ENCODE peak calls at places on chromosome 9, in ten cellular contexts. Z is left ventricle myocardium inferior; O is right lobe of liver; U is effector memory CD4-positive, alpha-beta T cell; B is thoracic aorta; T is IMR-90; P is Peyer's patch; D is GM23338; X is SK-N-SH; G is NT2/D1. F is an unnamed sample. For H3K36me3 and H3K4me1, the result is how much of the 10 kb centered on the place peaks cover.

GRCh38 chr9:99056876-99057664 is 47.8 kb upstream of the TGFBR1 start:
- DNase-seq in B (no peak), P (no peak), G (no peak), T (peak), U (no peak), D (no peak), X (no peak), Z (no peak), O (no peak), F (no peak)

GRCh38 chr9:114694146-114694545 is 12.2 kb upstream of the TEX48 start:
- DNase-seq in T (peak), D (no peak), B (no peak), G (no peak), X (no peak), Z (no peak), O (no peak), U (no peak), P (no peak), F (no peak)

GRCh38 chr9:107504585-107505455 is 15.3 kb upstream of the KLF4 start:
- DNase-seq in X (no peak), U (no peak), B (no peak), D (no peak), P (peak), Z (no peak), T (peak), O (peak), G (no peak), F (no peak)

GRCh38 chr9:80964374-80964773 is 725.0 kb downstream of the TLE1 start:
- DNase-seq in B (no peak), X (no peak), G (no peak), T (no peak), O (no peak), D (no peak), P (no peak), Z (no peak), U (no peak), F (no peak)

GRCh38 chr9:3751125-3751758 is 225.4 kb upstream of the RFX3 start:
- DNase-seq in O (no peak), G (no peak), B (no peak), X (no peak), Z (no peak), T (peak), D (peak), P (no peak), U (no peak), F (no peak)

GRCh38 chr9:88803551-88804288 is 187.5 kb upstream of the S1PR3 start:
- DNase-seq in T (peak), D (no peak), P (no peak), X (peak), B (no peak), G (no peak), O (no peak), Z (no peak), U (no peak), F (no peak)

GRCh38 chr9:101246691-101247090 is 138.1 kb downstream of the BAAT start:
- DNase-seq in B (no peak), O (no peak), Z (no peak), G (no peak), D (no peak), T (no peak), U (no peak), P (no peak), X (no peak), F (no peak)

GRCh38 chr9:105269593-105269992 is 25.1 kb downstream of the SLC44A1 start:
- DNase-seq in G (no peak), D (no peak), U (no peak), Z (no peak), O (no peak), B (no peak), T (no peak), X (no peak), P (no peak), F (no peak)

GRCh38 chr9:126301985-126302603 is 24.5 kb upstream of the MVB12B start:
- DNase-seq in P (peak), G (peak), T (peak), U (peak), X (peak), Z (peak), D (peak), B (no peak), O (no peak), F (peak)

GRCh38 chr9:77725051-77725702 is 77.1 kb upstream of the GNA14 start:
- DNase-seq in T (no peak), G (no peak), U (no peak), X (no peak), B (no peak), Z (no peak), D (no peak), P (no peak), O (no peak), F (no peak)

GRCh38 chr9:127754761-127755557 is 19.9 kb upstream of the TOR2A start:
- DNase-seq in G (no peak), B (no peak), U (no peak), O (no peak), P (no peak), T (no peak), D (peak), Z (no peak), X (peak), F (no peak)

GRCh38 chr9:34513567-34514214 is 9.1 kb downstream of the ENHO start:
- DNase-seq in D (peak), U (no peak), O (no peak), X (no peak), B (no peak), Z (no peak), P (no peak), T (no peak), G (peak), F (peak)

GRCh38 chr9:21266733-21267132 is 26.9 kb upstream of the IFNA14 start:
- DNase-seq in B (no peak), P (no peak), Z (no peak), G (no peak), U (no peak), O (no peak), T (no peak), X (no peak), D (peak), F (no peak)

GRCh38 chr9:36765077-36765390 is 192.3 kb downstream of the MELK start:
- DNase-seq in Z (no peak), D (no peak), U (no peak), O (no peak), P (no peak), B (no peak), G (no peak), X (peak), T (no peak), F (no peak)

GRCh38 chr9:8224381-8224791 is 424.8 kb upstream of the DMAC1 start:
- DNase-seq in U (no peak), G (no peak), B (no peak), T (no peak), X (no peak), D (no peak), O (no peak), Z (no peak), P (no peak), F (no peak)

GRCh38 chr9:86126998-86127972 is 27.9 kb upstream of the GOLM1 start:
- DNase-seq in X (peak), Z (peak), D (peak), B (no peak), G (peak), O (peak), P (peak), U (no peak), T (peak), F (peak)

GRCh38 chr9:136671646-136672430 is 9.1 kb downstream of the EGFL7 start:
- DNase-seq in P (peak), G (no peak), Z (no peak), X (peak), D (peak), U (no peak), B (no peak), T (no peak), O (no peak), F (no peak)

GRCh38 chr9:109001275-109001676 is 12.0 kb downstream of the CTNNAL1 start:
- DNase-seq in U (no peak), G (no peak), O (no peak), B (no peak), X (no peak), P (no peak), T (peak), Z (no peak), D (no peak), F (no peak)

GRCh38 chr9:5870691-5871090 is 20.0 kb upstream of the MLANA start:
- DNase-seq in B (no peak), P (no peak), D (no peak), O (no peak), X (no peak), T (no peak), Z (peak), U (no peak), G (no peak), F (no peak)

GRCh38 chr9:135906291-135907005 is 898 bp downstream of the CAMSAP1 start:
- DNase-seq in O (peak), B (no peak), T (peak), Z (no peak), X (peak), P (no peak), U (no peak), D (no peak), G (no peak), F (peak)

GRCh38 chr9:121700165-121700830 is 48.9 kb downstream of the DAB2IP start:
- DNase-seq in U (no peak), D (peak), B (no peak), G (no peak), X (peak), Z (peak), P (peak), O (peak), T (peak), F (peak)

GRCh38 chr9:35306281-35306680 is 144.5 kb downstream of the UNC13B start:
- DNase-seq in T (peak), Z (no peak), B (no peak), U (no peak), P (no peak), D (no peak), G (no peak), X (no peak), O (no peak), F (no peak)

GRCh38 chr9:96391021-96391765 is 7.7 kb upstream of the SLC35D2 start:
- DNase-seq in X (no peak), Z (no peak), G (no peak), B (no peak), D (no peak), T (peak), U (no peak), O (peak), P (peak), F (no peak)

GRCh38 chr9:7234144-7234543 is 476.4 kb downstream of the KDM4C start:
- DNase-seq in O (no peak), U (no peak), T (peak), Z (no peak), G (peak), D (peak), X (peak), B (no peak), P (no peak), F (peak)

GRCh38 chr9:8366161-8366926 is 566.8 kb upstream of the DMAC1 start:
- DNase-seq in O (no peak), U (no peak), T (peak), G (no peak), P (no peak), Z (no peak), D (no peak), B (no peak), X (no peak), F (peak)

GRCh38 chr9:70510157-70510770 is 95.8 kb upstream of the KLF9 start:
- DNase-seq in B (no peak), G (peak), U (no peak), Z (peak), D (peak), X (peak), P (peak), T (no peak), O (peak), F (no peak)

GRCh38 chr9:16960084-16960483 is 89.6 kb upstream of the BNC2 start:
- DNase-seq in X (no peak), G (no peak), O (no peak), B (no peak), T (peak), Z (no peak), D (no peak), U (no peak), P (peak), F (no peak)

GRCh38 chr9:29697011-29697410 is 2123.7 kb upstream of the C9orf72 start:
- DNase-seq in P (no peak), D (no peak), Z (no peak), U (no peak), X (no peak), G (no peak), T (no peak), O (no peak), B (no peak), F (no peak)

GRCh38 chr9:14353222-14354056 is 39.5 kb upstream of the NFIB start:
- DNase-seq in Z (peak), P (peak), G (peak), B (peak), X (peak), O (peak), U (peak), D (peak), T (peak), F (peak)

GRCh38 chr9:119101048-119101447 is 268.2 kb downstream of the BRINP1 start:
- DNase-seq in U (no peak), X (no peak), D (peak), Z (no peak), G (peak), P (no peak), B (no peak), T (no peak), O (no peak), F (no peak)

GRCh38 chr9:125601986-125602385 is 105.0 kb downstream of the MAPKAP1 start:
- DNase-seq in B (no peak), P (no peak), O (no peak), G (no peak), T (no peak), X (no peak), Z (no peak), D (no peak), U (no peak), F (no peak)

GRCh38 chr9:764105-764524 is 77.4 kb upstream of the DMRT1 start:
- DNase-seq in O (peak), B (no peak), U (no peak), P (peak), D (peak), X (peak), Z (peak), G (peak), T (peak), F (peak)

GRCh38 chr9:129949821-129950220 is 93.2 kb downstream of the FNBP1 start:
- DNase-seq in G (no peak), U (no peak), Z (no peak), P (no peak), B (no peak), D (no peak), X (peak), O (no peak), T (no peak), F (no peak)

GRCh38 chr9:88660611-88661010 is 125.6 kb downstream of the NXNL2 start:
- DNase-seq in T (peak), G (peak), U (no peak), P (no peak), B (no peak), O (no peak), D (peak), Z (no peak), X (no peak), F (no peak)

DNA sequence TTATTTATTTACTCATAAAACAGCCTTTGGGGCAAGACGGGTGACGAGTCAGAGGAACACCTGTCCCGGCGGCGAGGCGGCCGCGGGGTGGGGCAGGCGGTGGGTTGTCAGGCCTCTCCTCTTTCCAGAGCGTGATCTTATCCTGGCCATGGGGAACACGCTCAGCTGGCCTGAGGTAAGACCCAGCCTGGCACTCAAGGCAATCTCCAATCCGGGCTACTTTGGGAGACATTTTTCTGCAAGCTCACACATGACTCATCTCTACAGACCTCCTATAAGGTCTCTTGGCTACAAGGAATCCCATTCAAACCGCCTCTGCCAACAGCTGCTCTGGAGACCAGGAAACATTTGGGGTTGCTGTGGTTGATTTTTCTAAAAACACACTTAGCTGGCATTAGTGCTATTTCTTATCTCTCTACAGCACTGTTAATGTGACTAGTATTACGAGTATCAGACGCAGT is 6.2 kb downstream of the RAPGEF1 start:
- DNase-seq in B (peak), Z (no peak), X (peak), T (peak), U (peak), O (no peak), D (peak), G (no peak), P (peak), F (no peak)
- H3K4me3 ChIP-seq in B (peak), Z (no peak), X (no peak), T (no peak), U (peak), O (no peak), D (no peak), G (no peak), P (no peak), F (no peak)

GRCh38 chr9:113281356-113281755 is 5.9 kb downstream of the PRPF4 start:
- DNase-seq in P (no peak), X (no peak), T (no peak), D (no peak), O (no peak), Z (no peak), G (no peak), U (no peak), B (no peak), F (peak)
- H3K36me3 ChIP-seq in P (half or more), X (half or more), T (under half), D (half or more), O (half or more), Z (half or more), G (half or more), U (half or more), B (half or more), F (half or more)

DNA sequence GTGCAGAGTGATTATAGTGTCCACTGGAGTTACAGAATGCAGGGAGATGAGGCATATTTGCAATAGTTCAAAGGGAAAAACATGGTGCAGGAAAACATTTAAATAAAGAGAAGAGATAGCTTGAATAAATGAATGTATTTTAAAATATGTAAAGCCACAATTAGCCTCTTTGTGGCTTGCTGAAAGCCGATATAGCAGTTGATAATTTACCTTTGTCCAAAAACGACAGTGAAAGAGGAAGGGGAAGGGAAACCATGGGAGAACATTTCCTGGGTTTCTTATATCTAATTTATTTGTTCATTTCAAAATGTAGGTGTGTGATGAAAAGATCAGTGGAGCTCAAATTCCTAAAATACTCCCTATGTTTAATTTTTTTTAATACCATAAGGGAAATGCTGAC is 156.1 kb downstream of the DENND1A start:
- DNase-seq in Z (no peak), U (no peak), G (no peak), D (no peak), B (no peak), O (no peak), X (no peak), T (no peak), P (no peak), F (no peak)
- H3K4me1 ChIP-seq in Z (under half), U (under half), G (under half), D (under half), B (under half), O (under half), X (under half), T (under half), P (under half), F (under half)

DNA sequence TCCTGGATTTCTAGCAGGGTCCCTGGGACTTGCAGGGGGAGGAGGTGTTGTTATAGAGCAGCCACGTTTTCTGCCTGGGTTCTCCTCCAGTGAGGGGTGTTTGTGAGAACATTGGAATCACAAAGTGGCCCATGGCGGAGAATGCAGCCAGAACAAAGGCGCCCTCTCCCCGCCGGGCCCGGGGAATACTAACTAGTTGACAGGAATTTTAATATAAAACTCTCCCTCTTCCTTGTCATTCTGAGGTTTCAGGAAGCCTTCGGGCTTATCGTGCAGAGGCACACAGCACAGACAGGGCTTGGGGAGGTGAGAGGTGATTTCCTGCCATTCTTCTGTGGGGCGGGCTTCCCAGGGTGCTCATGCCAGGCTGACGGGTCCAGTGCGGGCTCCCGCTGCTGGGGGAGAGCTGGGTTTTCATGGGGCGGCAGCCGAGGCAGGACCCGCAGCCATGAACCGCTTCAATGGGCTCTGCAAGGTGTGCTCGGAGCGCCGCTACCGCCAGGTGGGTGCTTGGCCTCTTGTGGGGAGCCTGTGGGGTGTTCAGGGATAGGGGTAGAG is 37.7 kb downstream of the RGS3 start:
- DNase-seq in D (peak), X (no peak), O (no peak), B (no peak), P (no peak), U (no peak), G (peak), Z (no peak), T (no peak), F (no peak)
- H3K4me3 ChIP-seq in D (peak), X (no peak), O (peak), B (peak), P (no peak), U (no peak), G (no peak), Z (peak), T (no peak), F (no peak)

GRCh38 chr9:116888066-116888465 is 201.0 kb downstream of the TRIM32 start:
- DNase-seq in T (no peak), U (no peak), B (no peak), X (no peak), Z (no peak), P (no peak), D (no peak), G (no peak), O (no peak), F (no peak)
- H3K36me3 ChIP-seq in T (under half), U (under half), B (under half), X (under half), Z (under half), P (under half), D (under half), G (under half), O (under half), F (under half)

DNA sequence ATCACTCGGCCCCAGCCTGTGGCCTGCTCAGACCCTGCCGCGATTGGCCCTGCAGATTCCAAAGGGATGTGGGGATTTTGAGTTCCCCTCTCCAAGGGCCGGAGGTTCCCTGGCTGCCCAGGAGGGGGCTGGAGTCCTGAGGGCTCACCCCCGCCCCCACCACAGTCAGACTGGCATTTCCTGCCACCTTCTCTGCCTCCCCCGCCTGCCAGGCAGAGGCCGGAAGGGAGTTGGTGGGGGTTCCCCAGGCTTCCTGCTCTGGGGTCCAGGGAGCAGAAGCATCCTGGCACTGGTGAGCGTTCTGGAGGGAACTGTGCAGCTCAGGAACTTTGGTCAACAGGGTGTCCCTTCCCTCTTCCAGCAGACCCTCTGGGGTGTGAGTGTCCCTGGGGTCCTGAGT is 70.6 kb downstream of the RXRA start:
- DNase-seq in Z (no peak), T (no peak), P (peak), O (no peak), U (peak), B (no peak), D (no peak), G (no peak), X (no peak), F (no peak)
- H3K4me1 ChIP-seq in Z (half or more), T (under half), P (under half), O (under half), U (half or more), B (under half), D (under half), G (under half), X (under half), F (under half)